ENCODE peak calls at places on chromosomes 3 and 15, in eight cellular contexts. E is breast epithelium, F is astrocyte, Z is colonic mucosa, A is endothelial cell, X is neural progenitor cell, H is HL-60, J is upper lobe of right lung. K is an unnamed sample.

GRCh38 chr3:12393894-12394293 is 90.4 kb upstream of the TSEN2 start:
- DNase-seq in J (no peak), X (no peak), A (no peak), Z (no peak), H (peak), F (peak), E (no peak), K (peak)

GRCh38 chr3:154678271-154678670 is 248.3 kb upstream of the GPR149 start:
- DNase-seq in E (no peak), H (no peak), Z (no peak), J (no peak), A (no peak), F (no peak), X (no peak), K (no peak)

GRCh38 chr3:186536883-186537553 is 7.2 kb downstream of the CRYGS start:
- DNase-seq in J (no peak), X (no peak), F (peak), H (peak), A (no peak), E (no peak), Z (no peak), K (peak)

GRCh38 chr15:75725021-75725718 is 12.5 kb upstream of the CSPG4 start:
- DNase-seq in E (peak), F (no peak), H (no peak), J (peak), A (no peak), Z (no peak), X (no peak), K (no peak)

GRCh38 chr3:43178891-43179366 is 73.0 kb upstream of the POMGNT2 start:
- DNase-seq in J (no peak), X (no peak), Z (peak), H (no peak), E (no peak), F (no peak), A (no peak), K (peak)

GRCh38 chr15:50148362-50148963 is 29.4 kb upstream of the ATP8B4 start:
- DNase-seq in H (no peak), Z (peak), X (peak), F (peak), J (no peak), E (no peak), A (peak), K (peak)

GRCh38 chr3:89571298-89571697 is 463.9 kb downstream of the EPHA3 start:
- DNase-seq in A (no peak), X (no peak), F (no peak), H (no peak), E (no peak), Z (no peak), J (no peak), K (no peak)

GRCh38 chr3:72492240-72492639 is 356.0 kb downstream of the SHQ1 start:
- DNase-seq in F (peak), J (no peak), H (no peak), X (peak), A (no peak), E (peak), Z (peak), K (peak)

GRCh38 chr3:136838641-136839555 is 20.0 kb downstream of the SLC35G2 start:
- DNase-seq in X (no peak), F (peak), Z (no peak), E (no peak), J (no peak), A (no peak), H (no peak), K (peak)

GRCh38 chr3:189355481-189356201 is 183.9 kb downstream of the TPRG1 start:
- DNase-seq in A (no peak), Z (peak), X (peak), E (no peak), H (no peak), J (no peak), F (peak), K (no peak)

GRCh38 chr3:184524981-184525336 is 36.6 kb upstream of the EPHB3 start:
- DNase-seq in F (no peak), X (no peak), H (no peak), Z (peak), A (no peak), J (no peak), E (no peak), K (no peak)

DNA sequence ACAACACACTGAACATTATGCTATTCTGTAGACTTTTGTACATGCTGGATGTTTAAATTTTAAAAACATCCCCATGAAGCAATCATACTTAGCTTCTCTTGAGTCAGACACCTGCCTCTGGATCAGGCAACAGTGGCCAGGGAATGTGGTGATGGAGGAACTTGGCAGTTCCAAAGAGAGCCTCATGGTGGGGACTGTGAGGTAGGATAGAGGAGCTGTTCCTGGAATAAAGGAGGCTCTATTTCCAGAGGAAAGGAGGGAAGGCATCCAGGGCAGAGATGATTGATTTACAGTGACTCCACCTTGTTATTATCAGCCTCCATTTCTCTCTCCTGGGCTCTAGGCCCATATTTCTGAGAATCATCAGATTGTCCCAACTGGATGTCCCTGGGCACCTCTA is 35.0 kb upstream of the ABHD17C start:
- DNase-seq in F (peak), A (peak), E (no peak), Z (no peak), H (no peak), J (no peak), X (peak), K (peak)
- TF ChIP-seq CTCF in F (peak), A (peak), E (peak), Z (peak), H (no peak), J (peak), X (peak), K (peak)

GRCh38 chr3:126103121-126104027 is 19.4 kb upstream of the SLC41A3 start:
- DNase-seq in E (no peak), Z (peak), F (no peak), H (no peak), X (peak), A (no peak), J (no peak), K (no peak)
- TF ChIP-seq CTCF in E (no peak), Z (no peak), F (no peak), H (no peak), X (peak), A (no peak), J (no peak), K (no peak)

GRCh38 chr3:8097690-8098089 is 403.9 kb upstream of the LMCD1 start:
- DNase-seq in J (no peak), F (no peak), A (no peak), Z (no peak), X (no peak), E (no peak), H (no peak), K (no peak)
- TF ChIP-seq CTCF in J (no peak), F (no peak), A (peak), Z (no peak), X (peak), E (no peak), H (no peak), K (no peak)

GRCh38 chr3:52236424-52236886 is 2.5 kb downstream of the TWF2 start:
- DNase-seq in Z (no peak), H (no peak), E (no peak), J (peak), X (no peak), F (no peak), A (no peak), K (no peak)
- TF ChIP-seq CTCF in Z (no peak), H (no peak), E (no peak), J (no peak), X (no peak), F (no peak), A (no peak), K (no peak)

K was measured in HFFc6.